ENCODE peak calls at places on chromosomes 4 and X, in six cellular contexts. S, N, M, G, C and L are unnamed samples.

GRCh38 chr4:170990989-170991589 is 822.1 kb upstream of the GALNTL6 start:
- DNase-seq in M (peak; percentile 10), N (no peak), S (no peak), C (peak; percentile 78), G (no peak), L (no peak)

GRCh38 chr4:73608677-73609594 is 11.3 kb downstream of the RASSF6 start:
- DNase-seq in C (no peak), N (no peak), M (peak; percentile 39), S (no peak), G (peak; percentile 74), L (peak; percentile 61)

GRCh38 chrX:11787564-11787963 is 29.5 kb downstream of the MSL3 start:
- DNase-seq in C (peak; percentile 86), N (peak; percentile 14), S (no peak), G (peak; percentile 50), M (peak; percentile 79), L (peak; percentile 5)

GRCh38 chr4:41209187-41209586 is 5.2 kb downstream of the APBB2 start:
- DNase-seq in C (no peak), S (no peak), M (no peak), N (no peak), G (no peak), L (no peak)

GRCh38 chr4:177008071-177008835 is 215.5 kb upstream of the VEGFC start:
- DNase-seq in M (no peak), C (no peak), G (peak; percentile 25), N (no peak), S (no peak), L (no peak)

GRCh38 chr4:22502895-22503814 is 12.7 kb downstream of the ADGRA3 start:
- DNase-seq in C (no peak), N (no peak), M (no peak), G (no peak), S (no peak), L (no peak)

GRCh38 chr4:92305148-92305877 is 1.5 kb downstream of the GRID2 start:
- DNase-seq in G (peak; percentile 63), S (no peak), M (peak; percentile 27), N (no peak), C (peak; percentile 94), L (peak; percentile 20)

GRCh38 chr4:56976283-56976877 is 1.0 kb downstream of the NOA1 start:
- DNase-seq in N (no peak), G (no peak), C (no peak), M (no peak), S (no peak), L (no peak)

GRCh38 chr4:113758361-113758760 is 3.2 kb downstream of the CAMK2D start:
- DNase-seq in M (no peak), C (no peak), G (no peak), N (no peak), S (no peak), L (no peak)

GRCh38 chr4:42391356-42391675 is 6.0 kb upstream of the SHISA3 start:
- DNase-seq in G (no peak), M (no peak), C (no peak), N (no peak), S (no peak), L (no peak)

GRCh38 chr4:42391981-42392380 is 5.3 kb upstream of the SHISA3 start:
- DNase-seq in M (no peak), G (no peak), S (no peak), N (no peak), C (no peak), L (no peak)

GRCh38 chr4:42390622-42391355 is 6.5 kb upstream of the SHISA3 start:
- DNase-seq in C (peak; percentile 31), N (no peak), G (no peak), S (no peak), M (no peak), L (no peak)

GRCh38 chr4:42395595-42395994 is 1.7 kb upstream of the SHISA3 start:
- DNase-seq in G (no peak), S (no peak), C (no peak), N (no peak), M (no peak), L (no peak)

GRCh38 chr4:42392436-42392835 is 4.9 kb upstream of the SHISA3 start:
- DNase-seq in C (no peak), G (no peak), S (no peak), M (no peak), N (no peak), L (no peak)
- H3K4me3 ChIP-seq in C (no peak overlapping the region), G (no peak overlapping the region), S (no peak overlapping the region), M (no peak overlapping the region), N (no peak overlapping the region), L (no peak overlapping the region)

GRCh38 chr4:155207534-155208257 is 740 bp upstream of the NPY2R start:
- DNase-seq in S (no peak), N (no peak), C (peak; percentile 83), M (peak; percentile 65), G (no peak), L (no peak)
- H3K4me3 ChIP-seq in S (no peak overlapping the region), N (no peak overlapping the region), C (peak overlapping the region; percentile 73), M (peak overlapping the region; percentile 46), G (no peak overlapping the region), L (peak overlapping the region; percentile 39)

DNA sequence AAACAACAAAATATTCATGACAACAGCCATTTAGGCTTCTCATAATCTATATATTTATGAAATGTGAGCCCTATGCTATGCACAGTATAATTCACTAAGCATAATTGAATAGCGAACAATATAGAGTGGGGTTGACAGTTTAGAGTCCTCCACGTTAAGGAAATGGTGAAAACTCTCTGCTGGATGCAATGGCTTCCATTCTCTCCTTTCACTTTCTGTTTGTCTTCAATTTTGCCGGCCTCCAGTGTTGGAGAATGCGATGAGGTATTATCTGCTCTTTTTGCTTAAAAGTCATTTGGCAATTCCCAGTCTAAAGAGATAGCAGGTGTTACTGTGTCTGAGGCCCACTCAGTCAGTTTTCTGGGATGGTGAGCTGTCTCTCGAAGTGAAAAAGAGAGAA is 52.1 kb downstream of the NPY5R start:
- DNase-seq in M (no peak), C (no peak), S (no peak), N (no peak), G (no peak), L (no peak)
- H3K4me3 ChIP-seq in M (peak overlapping the region; percentile 15), C (no peak overlapping the region), S (no peak overlapping the region), N (no peak overlapping the region), G (no peak overlapping the region), L (no peak overlapping the region)

GRCh38 chr4:168641811-168642140 is 144.9 kb downstream of the PALLD start:
- DNase-seq in N (no peak), M (no peak), G (no peak), C (no peak), S (no peak), L (no peak)
- H3K4me3 ChIP-seq in N (no peak overlapping the region), M (no peak overlapping the region), G (no peak overlapping the region), C (no peak overlapping the region), S (no peak overlapping the region), L (no peak overlapping the region)

DNA sequence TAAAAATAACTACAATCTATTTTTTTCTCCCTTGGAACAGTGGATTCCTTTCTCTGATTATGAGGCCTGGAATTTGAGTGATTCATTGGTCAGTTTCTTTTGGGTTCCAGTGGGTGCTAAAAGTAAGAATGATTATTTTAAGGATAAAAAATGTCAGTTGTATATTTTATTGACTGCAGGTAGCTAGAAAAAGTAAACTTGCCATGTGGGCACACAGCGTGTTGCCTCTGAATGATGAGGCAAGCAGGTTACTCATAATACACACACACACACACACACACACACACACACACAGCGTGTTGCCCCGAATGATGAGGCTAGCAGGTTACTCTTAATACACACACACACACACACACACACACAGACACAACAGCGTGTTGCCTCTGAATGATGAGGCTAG is 13.8 kb downstream of the GALNT7 start:
- DNase-seq in M (peak; percentile 81), S (no peak), G (peak; percentile 75), N (no peak), C (no peak), L (no peak)
- H3K4me3 ChIP-seq in M (no peak overlapping the region), S (no peak overlapping the region), G (no peak overlapping the region), N (no peak overlapping the region), C (no peak overlapping the region), L (no peak overlapping the region)